ENCODE peak calls at places on chromosomes 3 and 15, in seven cellular contexts. F is posterior cingulate gyrus, J is BE2C, E is NCI-H2107, W is AG08396, L is glutamatergic neuron, Y is NCI-H2081. C is an unnamed sample.

GRCh38 chr15:95968856-95969255 is 361.6 kb upstream of the NR2F2 start:
- DNase-seq in Y (no peak), W (no peak), L (no peak), E (no peak), J (no peak), F (no peak), C (no peak)

GRCh38 chr15:52360229-52361203 is 64.9 kb upstream of the MYO5C start:
- DNase-seq in E (no peak), Y (no peak), W (no peak), J (no peak), F (no peak), L (no peak), C (no peak)

GRCh38 chr3:46400000-46400734 is 6.7 kb downstream of the CCR5AS start:
- DNase-seq in L (no peak), J (no peak), W (peak), Y (no peak), E (no peak), F (no peak), C (no peak)

GRCh38 chr3:184259878-184260570 is 1.3 kb downstream of the CAMK2N2 start:
- DNase-seq in W (peak), J (peak), E (no peak), Y (peak), L (peak), F (no peak), C (no peak)

GRCh38 chr15:38613085-38613484 is 48.5 kb upstream of the RASGRP1 start:
- DNase-seq in W (no peak), J (no peak), L (no peak), E (no peak), Y (no peak), F (peak), C (no peak)

GRCh38 chr15:69941931-69942471 is 155.7 kb downstream of the TLE3 start:
- DNase-seq in F (no peak), E (no peak), W (no peak), Y (peak), J (no peak), L (no peak), C (no peak)

GRCh38 chr3:8283180-8283579 is 218.4 kb upstream of the LMCD1 start:
- DNase-seq in Y (no peak), W (no peak), E (no peak), F (no peak), J (no peak), L (no peak), C (no peak)

GRCh38 chr15:78873796-78874761 is 1.4 kb downstream of the MORF4L1 start:
- DNase-seq in Y (no peak), W (no peak), F (no peak), J (no peak), E (no peak), L (no peak), C (no peak)

GRCh38 chr15:89002281-89002761 is 85.9 kb upstream of the ABHD2 start:
- DNase-seq in E (no peak), F (no peak), L (no peak), J (no peak), Y (no peak), W (peak), C (no peak)

GRCh38 chr3:186259612-186260383 is 102.2 kb downstream of the DGKG start:
- DNase-seq in W (peak), Y (peak), J (peak), E (peak), F (peak), L (peak), C (peak)

GRCh38 chr3:20071182-20071581 is 30.9 kb downstream of the KAT2B start:
- DNase-seq in L (no peak), J (no peak), Y (no peak), F (no peak), W (no peak), E (no peak), C (no peak)

GRCh38 chr15:85554852-85555521 is 174.6 kb downstream of the AKAP13 start:
- DNase-seq in J (no peak), F (no peak), W (no peak), Y (no peak), L (no peak), E (no peak), C (no peak)

GRCh38 chr3:118059096-118059495 is 975.5 kb downstream of the IGSF11 start:
- DNase-seq in J (no peak), W (no peak), L (no peak), F (no peak), Y (no peak), E (no peak), C (no peak)

GRCh38 chr15:81010086-81010485 is 9.4 kb downstream of the TLNRD1 start:
- DNase-seq in W (no peak), F (no peak), J (no peak), Y (no peak), L (no peak), E (no peak), C (no peak)

GRCh38 chr15:100301905-100302431 is 39.8 kb downstream of the ADAMTS17 start:
- DNase-seq in L (no peak), F (no peak), J (no peak), Y (no peak), W (no peak), E (no peak), C (no peak)

GRCh38 chr15:62071711-62072308 is 5.0 kb downstream of the C2CD4A start:
- DNase-seq in W (no peak), F (no peak), E (no peak), Y (peak), J (no peak), L (no peak), C (no peak)

GRCh38 chr3:144636833-144637232 is 665.2 kb downstream of the DIPK2A start:
- DNase-seq in L (peak), E (no peak), W (no peak), F (no peak), Y (no peak), J (peak), C (no peak)

GRCh38 chr3:117139681-117140080 is 430.1 kb downstream of the TUSC7 start:
- DNase-seq in W (no peak), L (no peak), Y (no peak), J (no peak), F (no peak), E (no peak), C (no peak)

GRCh38 chr3:50657407-50657806 is 17.3 kb upstream of the DOCK3 start:
- DNase-seq in Y (no peak), J (no peak), W (no peak), E (no peak), L (no peak), F (no peak), C (no peak)

GRCh38 chr3:55434789-55435188 is 52.3 kb downstream of the WNT5A start:
- DNase-seq in W (no peak), J (no peak), L (no peak), F (no peak), Y (peak), E (no peak), C (no peak)

GRCh38 chr3:188853896-188854295 is 317.9 kb upstream of the TPRG1 start:
- DNase-seq in E (no peak), L (no peak), F (no peak), J (no peak), W (peak), Y (no peak), C (no peak)

GRCh38 chr15:38994310-38994709 is 429.7 kb upstream of the RASGRP1 start:
- DNase-seq in F (no peak), L (no peak), E (no peak), W (no peak), Y (no peak), J (no peak), C (no peak)

GRCh38 chr3:129413687-129414506 is 14.5 kb downstream of the EFCAB12 start:
- DNase-seq in L (no peak), J (no peak), W (peak), F (no peak), E (no peak), Y (no peak), C (no peak)

GRCh38 chr3:4645468-4645867 is 152.3 kb downstream of the ITPR1 start:
- DNase-seq in J (no peak), W (no peak), L (no peak), F (no peak), Y (no peak), E (no peak), C (no peak)

GRCh38 chr15:68994981-68995753 is 19.3 kb upstream of the NOX5 start:
- DNase-seq in L (no peak), E (no peak), W (no peak), J (no peak), Y (no peak), F (no peak), C (no peak)

GRCh38 chr3:152159328-152159727 is 109.4 kb upstream of the MBNL1 start:
- DNase-seq in J (no peak), Y (no peak), F (no peak), L (no peak), W (peak), E (no peak), C (no peak)

GRCh38 chr3:32757618-32758374 is 60.0 kb upstream of the TRIM71 start:
- DNase-seq in W (peak), Y (no peak), L (no peak), F (no peak), E (no peak), J (no peak), C (no peak)

GRCh38 chr3:113040231-113040630 is 49.4 kb downstream of the GTPBP8 start:
- DNase-seq in W (no peak), J (no peak), E (no peak), Y (no peak), F (no peak), L (no peak), C (no peak)

GRCh38 chr3:63993653-63994079 is 29.6 kb downstream of the PSMD6 start:
- DNase-seq in F (peak), J (peak), L (peak), E (peak), W (peak), Y (peak), C (peak)

GRCh38 chr3:10970306-10970979 is 22.1 kb upstream of the SLC6A1 start:
- DNase-seq in L (no peak), Y (no peak), J (no peak), F (no peak), W (no peak), E (no peak), C (no peak)

GRCh38 chr3:72665701-72666443 is 182.4 kb downstream of the SHQ1 start:
- DNase-seq in W (no peak), Y (no peak), F (no peak), J (peak), L (peak), E (no peak), C (no peak)

GRCh38 chr3:147298511-147298982 is 107.8 kb downstream of the ZIC4 start:
- DNase-seq in J (no peak), F (no peak), L (no peak), W (peak), E (peak), Y (no peak), C (no peak)

GRCh38 chr15:90539789-90540188 is 10.1 kb downstream of the CRTC3 start:
- DNase-seq in E (no peak), Y (no peak), F (no peak), J (no peak), L (no peak), W (no peak), C (no peak)

GRCh38 chr3:30511524-30512278 is 94.7 kb upstream of the TGFBR2 start:
- DNase-seq in F (no peak), W (peak), L (no peak), J (no peak), Y (no peak), E (no peak), C (no peak)

C was measured in DMS153.